ENCODE peak calls at places on chromosome 5, in four cellular contexts. P is cardiac muscle cell, S is astrocyte of the spinal cord, W is spleen. K is an unnamed sample.

GRCh38 chr5:72390836-72391235 is 70.7 kb downstream of the PTCD2 start:
- DNase-seq in P (no peak), S (no peak), W (no peak), K (no peak)

GRCh38 chr5:163259495-163259894 is 177.9 kb upstream of the CCNG1 start:
- DNase-seq in P (no peak), S (no peak), W (no peak), K (no peak)

GRCh38 chr5:78758169-78758839 is 109.7 kb upstream of the LHFPL2 start:
- DNase-seq in P (no peak), S (peak; percentile 18), W (no peak), K (peak; percentile 65)

GRCh38 chr5:102545175-102545574 is 46.4 kb upstream of the SLCO6A1 start:
- DNase-seq in P (peak; percentile 38), S (no peak), W (no peak), K (no peak)

GRCh38 chr5:72871358-72872024 is 55.0 kb downstream of the TNPO1 start:
- DNase-seq in P (no peak), S (peak; percentile 39), W (no peak), K (no peak)

GRCh38 chr5:40368200-40368599 is 311.5 kb upstream of the PTGER4 start:
- DNase-seq in P (no peak), S (no peak), W (no peak), K (no peak)

GRCh38 chr5:132457371-132458225 is 33.0 kb downstream of the IRF1 start:
- DNase-seq in P (no peak), S (peak; percentile 81), W (peak; percentile 90), K (peak; percentile 82)

GRCh38 chr5:153222956-153223355 is 267.5 kb upstream of the GRIA1 start:
- DNase-seq in P (no peak), S (peak; percentile 51), W (no peak), K (peak; percentile 72)

GRCh38 chr5:17723876-17724275 is 89.6 kb downstream of the TAF11L14 start:
- DNase-seq in P (no peak), S (no peak), W (no peak), K (peak; percentile 17)

GRCh38 chr5:153632748-153633290 is 142.3 kb downstream of the GRIA1 start:
- DNase-seq in P (no peak), S (no peak), W (no peak), K (peak; percentile 38)

GRCh38 chr5:180688326-180689070 is 39.1 kb upstream of the FLT4 start:
- DNase-seq in P (no peak), S (no peak), W (no peak), K (no peak)

GRCh38 chr5:74328221-74328630 is 312.3 kb downstream of the ENC1 start:
- DNase-seq in P (no peak), S (no peak), W (no peak), K (no peak)

GRCh38 chr5:162565-163337 is 28.5 kb upstream of the LRRC14B start:
- DNase-seq in P (no peak), S (no peak), W (peak; percentile 70), K (no peak)

GRCh38 chr5:102294996-102295395 is 1.1 kb downstream of the SLCO4C1 start:
- DNase-seq in P (no peak), S (no peak), W (no peak), K (no peak)

GRCh38 chr5:113325054-113325453 is 109.7 kb downstream of the TSSK1B start:
- DNase-seq in P (no peak), S (no peak), W (no peak), K (no peak)

GRCh38 chr5:150638053-150638444 is 2.4 kb upstream of the SYNPO start:
- DNase-seq in P (no peak), S (no peak), W (no peak), K (no peak)

GRCh38 chr5:87231037-87231808 is 36.5 kb upstream of the RASA1 start:
- DNase-seq in P (no peak), S (no peak), W (no peak), K (no peak)

GRCh38 chr5:113546711-113547159 is 33.2 kb downstream of the YTHDC2 start:
- DNase-seq in P (no peak), S (peak; percentile 78), W (no peak), K (peak; percentile 71)

DNA sequence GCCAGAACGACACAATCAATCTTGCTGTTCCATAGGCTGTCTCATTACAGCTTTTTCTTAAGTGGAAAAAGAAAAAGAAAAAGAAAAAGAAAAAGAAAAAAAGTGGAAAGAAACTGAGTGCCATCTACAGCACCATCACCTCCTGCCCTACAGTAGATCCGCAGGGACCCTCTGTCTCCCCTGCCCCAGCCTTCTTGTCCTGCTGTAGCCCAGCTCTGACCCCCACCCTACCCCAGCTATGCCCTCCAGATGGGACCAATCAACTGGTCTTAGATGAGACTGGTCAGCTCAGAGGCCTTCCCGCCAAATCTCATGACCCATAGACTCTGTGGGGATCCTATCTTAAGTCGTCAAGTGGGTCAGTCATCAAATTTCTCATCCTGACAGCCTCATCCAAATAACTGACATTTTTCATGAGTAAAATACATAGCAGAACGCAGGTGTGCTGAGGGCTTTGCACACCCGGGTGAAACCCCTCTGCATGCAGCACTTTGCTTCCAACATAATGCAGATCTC is 34.8 kb downstream of the TSPAN17 start:
- DNase-seq in P (no peak), S (no peak), W (no peak), K (no peak)
- TF ChIP-seq CTCF in P (no peak), S (no peak), W (no peak), K (no peak)

GRCh38 chr5:91816674-91817073 is 433.6 kb upstream of the ARRDC3 start:
- DNase-seq in P (no peak), S (no peak), W (no peak), K (no peak)
- H3K4me3 ChIP-seq in P (no peak overlapping the region), S (no peak overlapping the region), W (no peak overlapping the region), K (no peak overlapping the region)

GRCh38 chr5:36777105-36777757 is 99.3 kb upstream of the NIPBL start:
- DNase-seq in P (peak; percentile 57), S (peak; percentile 34), W (no peak), K (peak; percentile 35)
- TF ChIP-seq CTCF in P (peak; percentile 59), S (peak; percentile 51), W (no peak), K (peak; percentile 44)

DNA sequence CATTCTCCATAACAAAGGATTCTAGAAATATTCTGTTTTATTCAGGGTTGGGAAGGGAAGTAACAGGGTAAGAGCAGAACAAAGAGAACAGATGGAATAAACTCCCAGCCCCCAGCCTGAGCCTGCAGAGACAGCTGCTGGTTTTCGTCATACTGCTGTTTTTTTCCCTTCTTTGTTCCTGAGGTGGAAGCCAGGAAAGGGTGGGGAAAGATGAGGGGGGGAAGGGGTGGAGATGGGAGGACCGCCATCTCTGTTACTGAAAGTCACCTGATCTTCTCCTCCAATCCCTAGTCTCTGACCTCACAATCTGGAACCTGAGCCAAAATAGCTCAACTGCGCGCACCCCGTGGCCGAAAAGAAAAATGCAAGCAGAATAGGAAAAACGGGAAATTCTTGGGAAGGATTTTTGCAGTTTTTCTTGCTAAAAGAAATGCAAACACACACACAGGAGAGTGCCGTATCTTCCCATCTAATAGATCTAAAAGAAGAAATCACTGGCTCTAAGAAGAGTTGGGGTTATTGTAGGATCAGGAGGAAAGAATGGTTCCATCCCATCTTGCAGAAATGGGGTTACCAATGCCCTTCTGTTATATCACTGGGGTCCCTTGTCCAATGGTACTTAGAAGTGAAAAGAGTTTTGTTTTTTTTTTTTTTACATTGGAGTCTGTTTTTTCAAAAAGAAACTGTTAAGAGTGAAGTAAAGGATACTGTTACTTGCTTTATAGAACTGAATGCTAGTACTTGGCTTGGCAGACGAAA is 57.9 kb downstream of the DIAPH1 start:
- DNase-seq in P (peak; percentile 95), S (peak; percentile 99), W (no peak), K (peak; percentile 98)
- H3K4me3 ChIP-seq in P (peak overlapping the region; percentile 13), S (no peak overlapping the region), W (no peak overlapping the region), K (no peak overlapping the region)

GRCh38 chr5:68685861-68686260 is 408.0 kb upstream of the SLC30A5 start:
- DNase-seq in P (no peak), S (no peak), W (no peak), K (no peak)

GRCh38 chr5:68683632-68684035 is 410.2 kb upstream of the SLC30A5 start:
- DNase-seq in P (peak; percentile 26), S (peak; percentile 95), W (no peak), K (peak; percentile 97)

GRCh38 chr5:68688547-68688946 is 405.3 kb upstream of the SLC30A5 start:
- DNase-seq in P (no peak), S (no peak), W (no peak), K (no peak)

DNA sequence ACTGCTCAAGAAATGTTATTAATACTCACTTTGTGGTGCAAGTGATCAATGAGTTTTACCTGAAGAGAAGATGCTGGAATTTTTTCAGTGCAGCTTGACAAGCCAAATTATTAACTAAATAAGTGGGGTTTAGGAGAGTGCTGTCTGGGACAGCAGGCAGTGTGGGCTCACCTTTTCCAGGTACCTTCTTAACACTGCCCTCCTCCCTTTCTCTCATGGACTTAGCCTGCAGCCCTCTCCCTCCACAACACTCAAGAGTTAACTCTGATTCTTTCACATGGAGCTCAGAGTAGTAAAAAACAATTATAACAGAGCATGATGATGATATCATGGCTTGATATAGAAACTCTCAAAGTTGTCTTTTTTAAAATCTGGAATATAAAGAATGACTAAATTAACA is 404.8 kb upstream of the SLC30A5 start:
- DNase-seq in P (no peak), S (no peak), W (no peak), K (no peak)
- TF ChIP-seq CTCF in P (no peak), S (no peak), W (no peak), K (no peak)

DNA sequence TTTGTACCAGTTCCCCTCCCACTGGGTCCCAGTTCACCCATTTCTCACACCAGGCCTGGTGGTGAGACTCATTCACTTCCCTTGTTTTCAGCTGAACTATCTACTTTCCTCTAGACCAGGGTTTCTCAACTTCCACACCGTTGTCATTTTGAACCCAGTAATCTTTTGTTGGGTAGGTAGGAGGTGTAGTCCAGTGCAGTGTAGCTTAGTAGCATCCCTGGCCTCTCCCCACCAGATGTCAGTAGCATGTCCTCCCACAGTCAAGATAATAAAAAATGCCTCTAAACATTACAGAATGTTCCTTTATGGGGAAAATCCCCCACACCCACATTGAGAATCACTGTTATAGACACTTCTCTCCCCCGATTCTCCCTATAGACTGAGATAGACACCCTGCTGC is 299.1 kb downstream of the EPB41L4A start:
- DNase-seq in P (no peak), S (no peak), W (no peak), K (no peak)
- H3K4me3 ChIP-seq in P (no peak overlapping the region), S (no peak overlapping the region), W (no peak overlapping the region), K (no peak overlapping the region)

GRCh38 chr5:156835905-156836304 is 14.2 kb upstream of the PPP1R2B start:
- DNase-seq in P (no peak), S (no peak), W (no peak), K (no peak)
- TF ChIP-seq CTCF in P (no peak), S (no peak), W (no peak), K (no peak)